ENCODE peak calls at places on chromosomes 7 and 10, in eight cellular contexts. Q is Calu3; O is GM18507; L is ELR; G is fibroblast of lung; B is hepatic stellate cell; F is stimulated activated CD4-positive, alpha-beta T cell treated with anti-CD3 and anti-CD28 coated beads, Interleukin-4, amount 100 ng/mL, for 1 hour; C is globus pallidus. I is an unnamed sample.

GRCh38 chr7:106252568-106252967 is 32.2 kb downstream of the NAMPT start:
- DNase-seq in L (no peak), O (no peak), B (no peak), G (no peak), F (no peak), Q (no peak), C (no peak), I (no peak)

GRCh38 chr10:80168679-80169380 is 36.3 kb downstream of the PLAC9 start:
- DNase-seq in C (no peak), G (no peak), B (no peak), Q (peak; percentile 60), L (no peak), F (peak; percentile 18), O (peak; percentile 42), I (no peak)

GRCh38 chr7:72217151-72217550 is 195.0 kb downstream of the CALN1 start:
- DNase-seq in O (no peak), Q (no peak), L (no peak), C (no peak), F (no peak), G (no peak), B (no peak), I (no peak)

GRCh38 chr7:37927739-37928444 is 7.5 kb downstream of the EPDR1 start:
- DNase-seq in O (no peak), G (peak; percentile 47), L (no peak), C (no peak), Q (no peak), F (no peak), B (no peak), I (no peak)

GRCh38 chr7:78363866-78364265 is 565.3 kb downstream of the PHTF2 start:
- DNase-seq in Q (no peak), G (no peak), L (no peak), C (no peak), B (no peak), F (no peak), O (no peak), I (no peak)

GRCh38 chr7:35825984-35826383 is 25.1 kb downstream of the SEPTIN7 start:
- DNase-seq in Q (no peak), C (no peak), G (no peak), L (no peak), B (no peak), F (no peak), O (no peak), I (no peak)

GRCh38 chr10:77236700-77237099 is 400.9 kb downstream of the KCNMA1 start:
- DNase-seq in L (peak; percentile 70), O (no peak), C (no peak), Q (no peak), B (no peak), F (no peak), G (peak; percentile 66), I (no peak)

GRCh38 chr10:85444868-85445267 is 921.7 kb downstream of the GRID1 start:
- DNase-seq in G (no peak), O (no peak), Q (no peak), L (no peak), C (no peak), F (no peak), B (no peak), I (no peak)

GRCh38 chr10:71135276-71135675 is 77.1 kb upstream of the UNC5B start:
- DNase-seq in Q (no peak), L (no peak), F (no peak), G (no peak), B (no peak), C (no peak), O (no peak), I (no peak)

GRCh38 chr10:21995557-21995956 is 8.0 kb downstream of the DNAJC1 start:
- DNase-seq in L (no peak), C (no peak), G (no peak), B (no peak), Q (no peak), O (no peak), F (no peak), I (no peak)

GRCh38 chr7:26199301-26200112 is 1.0 kb downstream of the HNRNPA2B1 start:
- DNase-seq in G (peak; percentile 36), C (peak; percentile 85), B (peak; percentile 19), O (no peak), Q (peak; percentile 72), L (peak; percentile 58), F (peak; percentile 64), I (no peak)